ENCODE peak calls at places on chromosomes 6 and 20, in four cellular contexts. U is upper lobe of left lung, V is tibial nerve, A is adrenal gland. T is an unnamed sample.
A peak's percentile ranks its signal among the peaks of the same experiment; 100 is the strongest.

GRCh38 chr20:43538855-43539700 is 19.7 kb upstream of the SGK2 start:
- DNase-seq in U (no peak), A (no peak), V (no peak), T (peak; percentile 61)

GRCh38 chr20:35216541-35216940 is 9.9 kb upstream of the MMP24 start:
- DNase-seq in A (no peak), V (no peak), U (no peak), T (no peak)

GRCh38 chr6:49088631-49089030 is 374.4 kb downstream of the MMUT start:
- DNase-seq in U (no peak), V (no peak), A (no peak), T (no peak)

GRCh38 chr6:139027620-139028182 is 844 bp upstream of the ABRACL start:
- DNase-seq in U (peak; percentile 36), A (no peak), V (no peak), T (no peak)

GRCh38 chr6:160863782-160864181 is 127.8 kb upstream of the MAP3K4 start:
- DNase-seq in A (no peak), V (no peak), U (no peak), T (no peak)

GRCh38 chr6:82095091-82095490 is 152.5 kb downstream of the IBTK start:
- DNase-seq in U (no peak), V (no peak), A (no peak), T (no peak)

GRCh38 chr6:149484733-149485700 is at the start of gene ZC3H12D:
- DNase-seq in V (peak; percentile 45), U (peak; percentile 69), A (peak; percentile 35), T (peak; percentile 84)

GRCh38 chr6:89999154-89999553 is 104.9 kb downstream of the GJA10 start:
- DNase-seq in U (peak; percentile 56), V (peak; percentile 39), A (peak; percentile 15), T (no peak)

GRCh38 chr6:56766806-56767178 is 124.1 kb upstream of the DST start:
- DNase-seq in V (no peak), U (no peak), A (no peak), T (no peak)

GRCh38 chr20:36303020-36303595 is 3.0 kb upstream of the DLGAP4 start:
- DNase-seq in V (no peak), U (no peak), A (no peak), T (no peak)

GRCh38 chr20:32930701-32931100 is 72.0 kb downstream of the EFCAB8 start:
- DNase-seq in A (no peak), V (no peak), U (no peak), T (no peak)

GRCh38 chr20:32934580-32934979 is 69.7 kb downstream of the SUN5 start:
- DNase-seq in U (no peak), A (no peak), V (no peak), T (no peak)

GRCh38 chr20:32925481-32926196 is 66.9 kb downstream of the EFCAB8 start:
- DNase-seq in V (no peak), A (no peak), U (no peak), T (no peak)

GRCh38 chr20:32929162-32929561 is 70.4 kb downstream of the EFCAB8 start:
- DNase-seq in A (no peak), U (no peak), V (no peak), T (no peak)

DNA sequence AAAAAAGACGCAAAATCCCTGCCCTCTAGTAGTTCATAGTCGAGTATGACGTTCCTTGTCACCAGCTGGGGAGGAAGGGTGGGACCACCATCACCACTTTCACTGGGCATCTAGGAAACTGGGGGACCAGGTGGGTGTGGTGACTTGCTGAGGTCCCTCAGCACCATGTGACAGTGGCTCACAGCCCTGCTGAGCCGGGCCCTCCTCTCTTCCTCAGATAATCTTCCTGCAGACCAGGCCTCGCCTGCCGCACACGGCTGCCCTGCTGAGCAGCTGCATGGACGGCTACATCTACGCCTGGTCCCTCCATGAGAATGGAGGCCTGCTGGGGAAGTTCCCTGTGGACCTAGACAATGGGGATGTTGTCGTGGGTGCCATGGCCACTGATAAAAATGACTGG is 71.5 kb downstream of the EFCAB8 start:
- DNase-seq in V (no peak), A (no peak), U (no peak), T (no peak)
- H3K27ac ChIP-seq in V (no peak overlapping the region), A (no peak overlapping the region), U (no peak overlapping the region), T (no peak overlapping the region)

GRCh38 chr20:10651227-10651990 is 22.4 kb downstream of the JAG1 start:
- DNase-seq in A (no peak), V (peak; percentile 49), U (no peak), T (no peak)
- H3K27ac ChIP-seq in A (no peak overlapping the region), V (no peak overlapping the region), U (no peak overlapping the region), T (peak overlapping the region; percentile 84)

GRCh38 chr20:40931348-40932044 is 97.1 kb upstream of the TOP1 start:
- DNase-seq in U (no peak), A (no peak), V (no peak), T (no peak)
- H3K27ac ChIP-seq in U (no peak overlapping the region), A (no peak overlapping the region), V (no peak overlapping the region), T (no peak overlapping the region)

DNA sequence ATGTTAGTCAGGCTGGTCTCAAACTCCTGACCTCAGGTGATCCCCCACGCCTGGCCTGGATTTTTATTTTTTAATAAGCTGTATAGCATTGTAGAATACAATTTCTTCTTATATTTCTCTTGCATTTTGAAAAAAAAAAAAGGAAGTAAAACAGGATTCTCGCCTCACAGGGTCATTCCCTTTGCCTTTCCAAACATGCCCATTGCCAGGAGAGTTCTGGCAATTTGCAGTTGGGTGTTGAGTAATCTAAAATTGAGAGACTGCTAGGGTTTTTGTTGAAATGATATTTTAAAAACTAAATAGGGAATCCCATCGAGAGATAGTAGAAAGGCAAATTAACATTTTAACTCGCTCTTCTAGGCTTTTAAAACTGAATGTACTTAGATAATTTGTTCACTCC is 196.1 kb downstream of the JARID2 start:
- DNase-seq in V (no peak), A (no peak), U (no peak), T (no peak)
- H3K27ac ChIP-seq in V (no peak overlapping the region), A (no peak overlapping the region), U (no peak overlapping the region), T (no peak overlapping the region)

GRCh38 chr6:72623808-72624207 is 1.9 kb downstream of the KCNQ5 start:
- DNase-seq in A (no peak), U (no peak), V (no peak), T (no peak)
- H3K27ac ChIP-seq in A (no peak overlapping the region), U (no peak overlapping the region), V (no peak overlapping the region), T (no peak overlapping the region)

GRCh38 chr6:132118144-132118543 is 167.0 kb upstream of the CCN2 start:
- DNase-seq in V (no peak), A (no peak), U (no peak), T (no peak)

GRCh38 chr6:132114201-132114860 is 163.2 kb upstream of the CCN2 start:
- DNase-seq in V (no peak), U (no peak), A (no peak), T (no peak)

DNA sequence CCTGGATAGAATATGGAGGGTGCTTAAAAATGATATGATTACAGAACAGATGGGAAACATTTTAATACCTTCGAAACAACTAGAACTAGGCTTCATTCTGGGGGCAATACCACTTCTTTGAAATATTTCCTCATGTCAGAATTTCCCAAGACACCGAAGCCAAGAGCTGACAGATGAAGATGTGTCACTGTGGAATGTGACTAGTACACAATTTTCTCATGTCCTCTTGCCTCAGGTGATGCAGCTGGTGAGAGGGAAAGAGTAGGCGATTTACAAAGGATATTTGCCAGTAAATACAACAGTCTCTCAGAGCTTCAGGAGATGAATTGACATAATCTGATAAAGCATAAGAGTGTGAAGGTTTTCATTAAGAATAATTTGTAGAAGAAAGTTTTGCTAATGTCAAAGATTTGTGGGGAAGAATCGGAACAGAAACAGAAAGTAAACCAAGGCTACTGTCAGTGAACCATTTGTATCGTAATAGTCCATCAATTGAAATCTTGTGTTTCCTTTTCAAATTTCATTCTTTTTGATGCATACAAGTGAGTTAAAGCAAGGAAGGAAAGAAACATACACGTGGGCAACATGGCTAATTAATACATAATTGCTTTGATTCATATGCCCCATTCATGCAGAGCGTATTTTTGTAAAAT is 164.7 kb upstream of the CCN2 start:
- DNase-seq in A (no peak), V (no peak), U (no peak), T (no peak)
- H3K27ac ChIP-seq in A (no peak overlapping the region), V (no peak overlapping the region), U (no peak overlapping the region), T (no peak overlapping the region)

GRCh38 chr20:53735536-53736050 is 142.0 kb upstream of the ZNF217 start:
- DNase-seq in A (no peak), U (no peak), V (no peak), T (no peak)
- H3K27ac ChIP-seq in A (no peak overlapping the region), U (no peak overlapping the region), V (no peak overlapping the region), T (peak overlapping the region; percentile 88)

T was measured in suprapubic skin.